ENCODE peak calls at places on chromosomes 11 and 22, in four cellular contexts. Z is SK-N-SH, F is HepG2, C is GM12878. I is an unnamed sample.

GRCh38 chr11:7514099-7514725 is 413 bp downstream of the PPFIBP2 start:
- DNase-seq in Z (no peak), F (no peak), C (no peak), I (no peak)

GRCh38 chr11:3231851-3232744 is at the start of gene MRGPRE:
- DNase-seq in Z (peak), F (no peak), C (no peak), I (no peak)

GRCh38 chr11:2194877-2195755 is 23.5 kb upstream of the TH start:
- DNase-seq in Z (peak), F (peak), C (no peak), I (no peak)

GRCh38 chr11:134725211-134725610 is 313.2 kb upstream of the B3GAT1 start:
- DNase-seq in Z (no peak), F (no peak), C (no peak), I (no peak)

GRCh38 chr11:127804775-127805446 is 782.4 kb downstream of the ETS1 start:
- DNase-seq in Z (no peak), F (no peak), C (no peak), I (no peak)

GRCh38 chr11:2801711-2802388 is 83.7 kb downstream of the CDKN1C start:
- DNase-seq in Z (no peak), F (no peak), C (no peak), I (peak)

GRCh38 chr11:90329043-90329442 is 106.2 kb upstream of the CHORDC1 start:
- DNase-seq in Z (no peak), F (no peak), C (no peak), I (no peak)

GRCh38 chr11:84607975-84608787 is 1019.0 kb downstream of the DLG2 start:
- DNase-seq in Z (no peak), F (no peak), C (no peak), I (no peak)

GRCh38 chr11:92711913-92712312 is 257.5 kb upstream of the MTNR1B start:
- DNase-seq in Z (no peak), F (no peak), C (no peak), I (no peak)

GRCh38 chr11:19846654-19847330 is 134.2 kb downstream of the NAV2 start:
- DNase-seq in Z (no peak), F (no peak), C (no peak), I (no peak)

GRCh38 chr11:95451682-95452081 is 220.7 kb upstream of the SESN3 start:
- DNase-seq in Z (no peak), F (no peak), C (no peak), I (no peak)

GRCh38 chr11:122229078-122229477 is 113.1 kb upstream of the BLID start:
- DNase-seq in Z (no peak), F (no peak), C (no peak), I (no peak)

GRCh38 chr22:30880181-30880601 is 88.4 kb downstream of the MORC2 start:
- DNase-seq in Z (no peak), F (no peak), C (no peak), I (no peak)

GRCh38 chr22:42830161-42830560 is 26.9 kb downstream of the ARFGAP3 start:
- DNase-seq in Z (no peak), F (no peak), C (no peak), I (no peak)

GRCh38 chr11:82854242-82854641 is 46.0 kb downstream of the PRCP start:
- DNase-seq in Z (no peak), F (no peak), C (no peak), I (no peak)

GRCh38 chr11:121650520-121651266 is 197.9 kb upstream of the SORL1-AS1 start:
- DNase-seq in Z (no peak), F (no peak), C (peak), I (no peak)

GRCh38 chr11:13140028-13140870 is 131.1 kb downstream of the RASSF10 start:
- DNase-seq in Z (no peak), F (peak), C (peak), I (no peak)

GRCh38 chr11:87125257-87125656 is 87.5 kb downstream of the TMEM135 start:
- DNase-seq in Z (no peak), F (no peak), C (no peak), I (no peak)

GRCh38 chr11:1121343-1122331 is 36.1 kb upstream of the MUC5AC start:
- DNase-seq in Z (peak), F (no peak), C (no peak), I (no peak)

GRCh38 chr11:92556435-92556834 is 331.8 kb downstream of the FAT3 start:
- DNase-seq in Z (no peak), F (no peak), C (no peak), I (no peak)

GRCh38 chr11:45319077-45319476 is 32.9 kb upstream of the SYT13 start:
- DNase-seq in Z (no peak), F (no peak), C (no peak), I (no peak)

GRCh38 chr22:40953446-40953845 is 2.3 kb downstream of the RBX1 start:
- DNase-seq in Z (no peak), F (no peak), C (no peak), I (no peak)

GRCh38 chr11:115056514-115056913 is 378.2 kb downstream of the NXPE2 start:
- DNase-seq in Z (no peak), F (no peak), C (no peak), I (no peak)
- TF ChIP-seq TCF12 in Z (no peak), F (no peak), C (no peak), I (no peak)

DNA sequence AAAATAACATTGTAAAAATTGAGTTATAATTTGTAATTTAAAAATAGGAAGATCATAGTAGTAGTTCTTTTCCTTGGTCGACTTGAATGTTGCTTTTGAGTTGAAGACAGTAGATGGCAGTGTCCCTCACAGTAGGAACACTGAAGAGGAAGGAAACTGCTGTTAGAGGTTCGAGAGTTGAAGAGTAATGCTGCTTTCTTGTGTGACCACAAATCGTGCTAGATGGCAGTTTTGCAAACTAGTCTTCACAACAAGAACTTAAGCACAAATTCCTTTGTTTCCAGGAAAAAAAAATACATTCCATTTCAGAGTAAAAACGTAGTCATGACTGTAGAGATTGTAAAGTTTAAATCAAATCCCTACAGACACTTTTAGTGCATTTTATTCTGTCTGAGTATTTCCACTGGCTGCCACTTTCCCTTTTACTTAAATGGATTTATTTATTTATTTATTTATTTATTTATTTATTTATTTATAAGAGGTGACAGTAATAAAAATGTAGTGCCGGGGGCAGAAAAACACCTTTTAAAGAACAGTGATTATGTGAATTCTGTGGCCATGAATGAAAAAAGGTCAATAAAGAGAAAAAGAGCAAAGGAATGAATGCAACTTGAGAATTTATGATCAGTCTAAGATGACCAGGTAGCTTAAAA is 54.6 kb downstream of the SPECC1L start:
- DNase-seq in Z (peak), F (peak), C (peak), I (no peak)
- TF ChIP-seq TCF12 in Z (no peak), F (no peak), C (no peak), I (no peak)

GRCh38 chr22:44455151-44455962 is 42.7 kb downstream of the RTL6 start:
- DNase-seq in Z (no peak), F (no peak), C (no peak), I (no peak)
- TF ChIP-seq TCF12 in Z (no peak), F (no peak), C (no peak), I (no peak)

GRCh38 chr11:43555811-43556210 is 124.7 kb upstream of the HSD17B12 start:
- DNase-seq in Z (no peak), F (no peak), C (no peak), I (no peak)
- TF ChIP-seq TCF12 in Z (no peak), F (no peak), C (no peak), I (no peak)

DNA sequence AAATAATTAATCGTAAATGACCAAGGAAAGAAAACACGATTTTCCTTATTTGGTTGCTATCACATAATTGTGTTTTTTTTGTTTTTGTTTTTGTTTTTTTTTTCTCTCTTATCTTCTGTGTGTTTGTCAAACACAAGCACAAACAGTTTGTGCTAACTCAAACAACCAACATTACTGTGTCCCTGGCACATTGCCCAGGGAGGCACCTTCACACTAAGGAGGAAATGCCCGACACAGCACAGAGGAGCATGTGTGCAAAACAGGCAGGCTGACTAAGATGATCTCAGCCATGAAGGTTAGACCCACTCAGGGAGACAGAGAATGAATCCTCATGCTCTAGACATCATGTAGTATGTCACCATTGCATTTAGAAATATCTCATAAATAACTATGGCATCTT is 130.1 kb downstream of the SOX6 start:
- DNase-seq in Z (peak), F (peak), C (no peak), I (no peak)
- TF ChIP-seq TCF12 in Z (no peak), F (no peak), C (no peak), I (no peak)

GRCh38 chr11:59141673-59142460 is 789 bp upstream of the FAM111A start:
- DNase-seq in Z (no peak), F (no peak), C (no peak), I (no peak)
- TF ChIP-seq TCF12 in Z (no peak), F (no peak), C (no peak), I (no peak)

DNA sequence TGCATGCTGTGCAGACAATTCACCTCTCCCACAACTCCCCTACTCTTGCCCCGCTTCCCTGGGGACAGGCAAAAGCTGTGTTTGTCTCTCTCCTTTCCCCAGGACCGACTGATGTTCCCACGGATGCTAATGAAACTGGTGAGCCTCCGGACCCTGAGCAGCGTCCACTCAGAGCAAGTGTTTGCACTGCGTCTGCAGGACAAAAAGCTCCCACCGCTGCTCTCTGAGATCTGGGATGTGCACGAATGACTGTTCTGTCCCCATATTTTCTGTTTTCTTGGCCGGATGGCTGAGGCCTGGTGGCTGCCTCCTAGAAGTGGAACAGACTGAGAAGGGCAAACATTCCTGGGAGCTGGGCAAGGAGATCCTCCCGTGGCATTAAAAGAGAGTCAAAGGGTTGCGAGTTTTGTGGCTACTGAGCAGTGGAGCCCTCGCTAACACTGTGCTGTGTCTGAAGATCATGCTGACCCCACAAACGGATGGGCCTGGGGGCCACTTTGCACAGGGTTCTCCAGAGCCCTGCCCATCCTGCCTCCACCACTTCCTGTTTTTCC is 1.4 kb upstream of the MADD start:
- DNase-seq in Z (no peak), F (no peak), C (no peak), I (peak)
- TF ChIP-seq TCF12 in Z (no peak), F (no peak), C (no peak), I (no peak)

GRCh38 chr11:63845911-63846310 is 7.0 kb downstream of the MARK2 start:
- DNase-seq in Z (no peak), F (no peak), C (no peak), I (no peak)

GRCh38 chr11:63849691-63850090 is 10.8 kb downstream of the MARK2 start:
- DNase-seq in Z (no peak), F (no peak), C (no peak), I (no peak)

GRCh38 chr11:63845305-63845704 is 6.4 kb downstream of the MARK2 start:
- DNase-seq in Z (no peak), F (peak), C (no peak), I (no peak)

GRCh38 chr11:63846897-63847296 is 8.0 kb downstream of the MARK2 start:
- DNase-seq in Z (no peak), F (no peak), C (no peak), I (no peak)

GRCh38 chr11:63847363-63847762 is 8.5 kb downstream of the MARK2 start:
- DNase-seq in Z (no peak), F (no peak), C (no peak), I (no peak)
- TF ChIP-seq TCF12 in Z (no peak), F (no peak), C (no peak), I (no peak)

GRCh38 chr11:68166969-68167368 is 45.8 kb upstream of the CHKA start:
- DNase-seq in Z (no peak), F (no peak), C (no peak), I (no peak)

GRCh38 chr11:68165601-68166000 is 44.4 kb upstream of the CHKA start:
- DNase-seq in Z (no peak), F (no peak), C (no peak), I (no peak)

GRCh38 chr11:68163691-68164090 is 42.5 kb upstream of the CHKA start:
- DNase-seq in Z (no peak), F (no peak), C (no peak), I (no peak)

GRCh38 chr11:68167474-68167873 is 45.6 kb downstream of the KMT5B start:
- DNase-seq in Z (no peak), F (no peak), C (no peak), I (no peak)

DNA sequence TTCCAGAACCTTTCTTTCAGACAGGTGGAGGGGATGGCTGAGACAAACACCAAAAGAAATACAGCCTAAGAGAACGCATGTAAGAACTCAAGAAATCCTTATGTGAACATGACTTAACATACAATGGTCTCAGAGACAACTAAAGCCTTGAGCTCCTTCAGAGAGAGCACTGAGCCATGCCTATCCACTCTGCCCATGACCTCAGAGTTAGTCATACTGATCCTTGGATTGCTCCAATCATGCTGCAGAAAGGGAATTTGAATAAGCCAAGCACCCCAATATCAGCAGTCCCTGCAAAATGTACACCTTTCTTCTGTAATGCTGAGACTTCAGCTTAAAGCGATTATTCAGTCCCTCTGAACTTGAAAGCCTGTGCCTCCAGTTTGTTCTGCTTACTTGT is 43.2 kb upstream of the CHKA start:
- DNase-seq in Z (no peak), F (no peak), C (no peak), I (no peak)
- TF ChIP-seq TCF12 in Z (no peak), F (no peak), C (no peak), I (no peak)

DNA sequence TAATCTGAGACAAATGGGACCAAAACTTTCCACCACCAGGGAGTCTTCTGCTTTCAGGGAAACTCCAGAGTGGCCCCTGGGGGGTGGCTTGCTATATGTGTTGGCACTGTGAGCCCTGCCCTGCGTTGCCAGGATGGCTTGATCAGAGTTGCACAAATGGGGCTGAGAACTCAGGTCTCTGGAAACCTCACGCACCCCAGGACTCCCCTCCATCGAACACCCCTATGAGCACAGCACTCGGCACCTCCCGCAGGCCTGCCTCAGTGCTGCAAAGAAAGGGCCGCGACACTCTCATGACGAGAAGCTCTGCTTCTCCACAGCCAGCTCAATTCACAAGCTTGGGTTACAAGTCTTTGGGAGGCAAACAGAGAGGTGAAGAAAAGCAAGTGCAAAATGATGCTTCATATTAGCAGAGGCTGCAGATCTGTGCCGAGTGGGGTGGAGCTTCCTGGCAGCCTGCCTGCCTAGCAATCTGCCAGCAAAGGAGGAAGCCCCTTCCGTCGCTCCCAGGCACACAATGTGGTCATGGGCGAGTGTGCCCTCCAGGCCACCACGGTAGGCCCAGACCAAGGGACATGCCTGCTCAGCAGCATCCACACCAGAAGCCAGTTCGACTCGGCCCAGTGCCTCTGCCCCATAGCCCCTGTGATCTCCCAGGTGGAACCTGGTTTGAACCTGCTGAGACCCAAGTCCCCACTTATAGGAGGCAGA is 55.7 kb downstream of the MYH9 start:
- DNase-seq in Z (peak), F (no peak), C (peak), I (no peak)
- TF ChIP-seq TCF12 in Z (no peak), F (no peak), C (no peak), I (no peak)